ENCODE peak calls at places on chromosomes 1 and 21, in six cellular contexts. K is heart left ventricle; G is naive thymus-derived CD4-positive, alpha-beta T cell; A is foreskin keratinocyte; H is H9; J is SK-N-SH. Q is an unnamed sample.

GRCh38 chr1:224851210-224851849 is 78.1 kb upstream of the DNAH14 start:
- DNase-seq in K (peak), G (peak), A (no peak), H (peak), J (peak), Q (peak)

GRCh38 chr1:62727656-62728396 is 39.6 kb upstream of the DOCK7 start:
- DNase-seq in K (no peak), G (no peak), A (no peak), H (no peak), J (no peak), Q (no peak)

GRCh38 chr21:34796518-34797201 is 127.9 kb downstream of the CLIC6 start:
- DNase-seq in K (no peak), G (no peak), A (no peak), H (no peak), J (no peak), Q (no peak)

GRCh38 chr1:107914144-107914543 is 50.8 kb downstream of the VAV3 start:
- DNase-seq in K (no peak), G (no peak), A (no peak), H (no peak), J (no peak), Q (no peak)

GRCh38 chr1:171852273-171852672 is 11.0 kb downstream of the DNM3 start:
- DNase-seq in K (no peak), G (no peak), A (peak), H (no peak), J (no peak), Q (no peak)

GRCh38 chr1:236141447-236142357 is 637 bp upstream of the GPR137B start:
- DNase-seq in K (no peak), G (no peak), A (no peak), H (peak), J (peak), Q (peak)

GRCh38 chr1:7284839-7285435 is 486.2 kb upstream of the VAMP3 start:
- DNase-seq in K (no peak), G (no peak), A (no peak), H (no peak), J (no peak), Q (no peak)

GRCh38 chr21:28336299-28336698 is 656.4 kb downstream of the LTN1 start:
- DNase-seq in K (no peak), G (no peak), A (peak), H (no peak), J (peak), Q (no peak)

GRCh38 chr21:39924577-39925308 is 57.5 kb downstream of the PCP4 start:
- DNase-seq in K (no peak), G (no peak), A (no peak), H (peak), J (no peak), Q (no peak)

GRCh38 chr1:24107462-24108225 is 4.3 kb downstream of the MYOM3 start:
- DNase-seq in K (no peak), G (no peak), A (no peak), H (no peak), J (no peak), Q (no peak)

GRCh38 chr1:109716121-109716520 is 4.1 kb downstream of the GSTM5 start:
- DNase-seq in K (no peak), G (no peak), A (no peak), H (no peak), J (no peak), Q (no peak)

GRCh38 chr1:66478116-66478515 is 55.8 kb upstream of the SGIP1 start:
- DNase-seq in K (no peak), G (no peak), A (peak), H (no peak), J (no peak), Q (no peak)

GRCh38 chr1:27117733-27118439 is 37.0 kb downstream of the SLC9A1 start:
- DNase-seq in K (no peak), G (no peak), A (no peak), H (no peak), J (no peak), Q (no peak)

GRCh38 chr1:39158330-39159086 is 46.0 kb upstream of the MACF1 start:
- DNase-seq in K (no peak), G (no peak), A (no peak), H (peak), J (no peak), Q (no peak)

GRCh38 chr1:20720631-20721051 is 2.8 kb upstream of the KIF17 start:
- DNase-seq in K (peak), G (no peak), A (no peak), H (no peak), J (peak), Q (no peak)

GRCh38 chr1:30875916-30876315 is 32.6 kb downstream of the SDC3 start:
- DNase-seq in K (no peak), G (no peak), A (no peak), H (no peak), J (no peak), Q (no peak)

GRCh38 chr1:184387871-184388670 is 1.2 kb downstream of the C1orf21 start:
- DNase-seq in K (peak), G (no peak), A (peak), H (no peak), J (peak), Q (peak)

GRCh38 chr1:84350550-84350949 is 47.7 kb upstream of the DNASE2B start:
- DNase-seq in K (no peak), G (no peak), A (no peak), H (no peak), J (no peak), Q (no peak)

GRCh38 chr1:91585982-91586381 is 85.3 kb downstream of the CDC7 start:
- DNase-seq in K (no peak), G (no peak), A (no peak), H (no peak), J (no peak), Q (no peak)

GRCh38 chr1:203306970-203307541 is 1.7 kb downstream of the BTG2 start:
- DNase-seq in K (peak), G (peak), A (no peak), H (no peak), J (no peak), Q (peak)

GRCh38 chr1:202329891-202330290 is 11.8 kb downstream of the UBE2T start:
- DNase-seq in K (no peak), G (no peak), A (no peak), H (no peak), J (no peak), Q (no peak)

GRCh38 chr21:37367301-37367757 is 756 bp downstream of the DYRK1A start:
- DNase-seq in K (peak), G (no peak), A (no peak), H (no peak), J (peak), Q (no peak)

GRCh38 chr1:247538561-247538960 is 2.3 kb upstream of the OR2C3 start:
- DNase-seq in K (no peak), G (no peak), A (no peak), H (no peak), J (no peak), Q (no peak)

GRCh38 chr1:117820694-117821381 is 108.6 kb downstream of the GDAP2 start:
- DNase-seq in K (no peak), G (no peak), A (no peak), H (no peak), J (peak), Q (no peak)

GRCh38 chr1:60696512-60696911 is 385.8 kb upstream of the NFIA start:
- DNase-seq in K (no peak), G (no peak), A (no peak), H (no peak), J (no peak), Q (no peak)

GRCh38 chr1:60694980-60695379 is 387.4 kb upstream of the NFIA start:
- DNase-seq in K (no peak), G (no peak), A (no peak), H (no peak), J (no peak), Q (no peak)

GRCh38 chr1:60695633-60696032 is 386.7 kb upstream of the NFIA start:
- DNase-seq in K (no peak), G (no peak), A (no peak), H (no peak), J (no peak), Q (no peak)

GRCh38 chr1:60697204-60697994 is 385.0 kb upstream of the NFIA start:
- DNase-seq in K (no peak), G (no peak), A (no peak), H (no peak), J (peak), Q (no peak)

DNA sequence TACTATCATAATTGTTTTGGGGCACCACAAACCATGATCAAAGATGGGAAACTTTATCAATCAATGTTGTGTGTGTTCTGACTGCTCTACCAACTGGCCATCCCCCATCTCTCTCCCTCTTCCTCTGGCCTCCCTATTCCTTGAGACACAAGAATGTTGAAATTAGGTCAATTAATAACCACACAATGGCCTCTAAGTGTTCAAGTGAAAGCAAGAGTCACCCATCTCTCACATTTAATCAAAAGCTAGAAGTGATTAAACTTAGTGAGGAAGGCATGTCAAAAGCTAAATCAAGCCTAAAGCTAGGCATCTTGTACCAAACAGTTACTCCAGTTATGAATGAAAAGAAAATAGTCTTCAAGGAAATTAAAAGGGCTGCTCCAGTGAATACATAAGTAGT is 390.3 kb upstream of the NFIA start:
- DNase-seq in K (no peak), G (no peak), A (no peak), H (no peak), J (no peak), Q (no peak)
- H3K27ac ChIP-seq in K (no peak), G (no peak), A (no peak), H (no peak), J (no peak), Q (no peak)

GRCh38 chr1:1353389-1354151 is 4.4 kb upstream of the DVL1 start:
- DNase-seq in K (no peak), G (no peak), A (no peak), H (peak), J (no peak), Q (no peak)

GRCh38 chr1:1354271-1355247 is 3.8 kb downstream of the MXRA8 start:
- DNase-seq in K (no peak), G (no peak), A (no peak), H (no peak), J (peak), Q (peak)

GRCh38 chr1:1352784-1353388 is 3.7 kb upstream of the DVL1 start:
- DNase-seq in K (no peak), G (no peak), A (no peak), H (no peak), J (no peak), Q (no peak)

GRCh38 chr1:1349256-1350012 is at the start of gene DVL1:
- DNase-seq in K (peak), G (peak), A (no peak), H (peak), J (peak), Q (peak)

GRCh38 chr1:1351511-1352427 is 2.6 kb upstream of the DVL1 start:
- DNase-seq in K (no peak), G (no peak), A (no peak), H (no peak), J (no peak), Q (no peak)
- H3K27ac ChIP-seq in K (peak), G (no peak), A (no peak), H (no peak), J (no peak), Q (no peak)

GRCh38 chr1:220135755-220136154 is 41.8 kb downstream of the IARS2 start:
- DNase-seq in K (no peak), G (no peak), A (no peak), H (no peak), J (no peak), Q (no peak)
- H3K27ac ChIP-seq in K (no peak), G (no peak), A (no peak), H (no peak), J (peak), Q (no peak)

GRCh38 chr1:36606908-36607651 is 124.4 kb upstream of the CSF3R start:
- DNase-seq in K (no peak), G (no peak), A (no peak), H (no peak), J (no peak), Q (peak)
- H3K27ac ChIP-seq in K (no peak), G (no peak), A (no peak), H (no peak), J (no peak), Q (no peak)

Q was measured in CD8-positive, alpha-beta memory T cell.